ENCODE peak calls at places on chromosome 12, in five cellular contexts. One of them, this sample, is unnamed.

GRCh38 chr12:119153477-119154434 is 25.0 kb upstream of the HSPB8 start:
- DNase-seq in endothelial cell of umbilical vein: peak; percentile 30
- DNase-seq in neuronal stem cell: peak; percentile 87
- DNase-seq in neural progenitor cell: peak; percentile 98
- DNase-seq in heart right ventricle: peak; percentile 41
- DNase-seq in this sample: no peak

GRCh38 chr12:93536766-93537515 is 35.5 kb upstream of the SOCS2 start:
- DNase-seq in endothelial cell of umbilical vein: no peak
- DNase-seq in neuronal stem cell: no peak
- DNase-seq in neural progenitor cell: no peak
- DNase-seq in heart right ventricle: peak; percentile 11
- DNase-seq in this sample: no peak

GRCh38 chr12:93468008-93468371 is 676 bp downstream of the MRPL42 start:
- DNase-seq in endothelial cell of umbilical vein: no peak
- DNase-seq in neuronal stem cell: no peak
- DNase-seq in neural progenitor cell: no peak
- DNase-seq in heart right ventricle: no peak
- DNase-seq in this sample: no peak

GRCh38 chr12:60230103-60230502 is 634.3 kb downstream of the SLC16A7 start:
- DNase-seq in endothelial cell of umbilical vein: no peak
- DNase-seq in neuronal stem cell: no peak
- DNase-seq in neural progenitor cell: no peak
- DNase-seq in heart right ventricle: no peak
- DNase-seq in this sample: no peak

GRCh38 chr12:80761818-80762217 is 45.1 kb downstream of the MYF5 start:
- DNase-seq in endothelial cell of umbilical vein: no peak
- DNase-seq in neuronal stem cell: no peak
- DNase-seq in neural progenitor cell: no peak
- DNase-seq in heart right ventricle: no peak
- DNase-seq in this sample: no peak

GRCh38 chr12:107776171-107776570 is 1.7 kb downstream of the ASCL4 start:
- DNase-seq in endothelial cell of umbilical vein: no peak
- DNase-seq in neuronal stem cell: no peak
- DNase-seq in neural progenitor cell: no peak
- DNase-seq in heart right ventricle: no peak
- DNase-seq in this sample: no peak

GRCh38 chr12:13103391-13104033 is at the start of gene GSG1:
- DNase-seq in endothelial cell of umbilical vein: no peak
- DNase-seq in neuronal stem cell: no peak
- DNase-seq in neural progenitor cell: no peak
- DNase-seq in heart right ventricle: no peak
- DNase-seq in this sample: no peak

GRCh38 chr12:55933158-55933798 is 2.3 kb downstream of the DGKA start:
- DNase-seq in endothelial cell of umbilical vein: peak; percentile 60
- DNase-seq in neuronal stem cell: no peak
- DNase-seq in neural progenitor cell: no peak
- DNase-seq in heart right ventricle: no peak
- DNase-seq in this sample: no peak

GRCh38 chr12:54352022-54352531 is 12.2 kb downstream of the GPR84 start:
- DNase-seq in endothelial cell of umbilical vein: no peak
- DNase-seq in neuronal stem cell: peak; percentile 79
- DNase-seq in neural progenitor cell: peak; percentile 91
- DNase-seq in heart right ventricle: peak; percentile 65
- DNase-seq in this sample: peak; percentile 88

GRCh38 chr12:3365416-3366385 is 125.3 kb upstream of the PRMT8 start:
- DNase-seq in endothelial cell of umbilical vein: no peak
- DNase-seq in neuronal stem cell: peak; percentile 39
- DNase-seq in neural progenitor cell: peak; percentile 80
- DNase-seq in heart right ventricle: no peak
- DNase-seq in this sample: peak; percentile 57

GRCh38 chr12:12722351-12723146 is 5.4 kb downstream of the CDKN1B start:
- DNase-seq in endothelial cell of umbilical vein: peak; percentile 81
- DNase-seq in neuronal stem cell: no peak
- DNase-seq in neural progenitor cell: no peak
- DNase-seq in heart right ventricle: no peak
- DNase-seq in this sample: no peak

GRCh38 chr12:51323966-51324895 is at the start of gene BIN2:
- DNase-seq in endothelial cell of umbilical vein: no peak
- DNase-seq in neuronal stem cell: no peak
- DNase-seq in neural progenitor cell: no peak
- DNase-seq in heart right ventricle: peak; percentile 20
- DNase-seq in this sample: no peak

GRCh38 chr12:27541031-27541719 is 17.2 kb downstream of the PPFIBP1 start:
- DNase-seq in endothelial cell of umbilical vein: no peak
- DNase-seq in neuronal stem cell: no peak
- DNase-seq in neural progenitor cell: peak; percentile 17
- DNase-seq in heart right ventricle: no peak
- DNase-seq in this sample: no peak

GRCh38 chr12:14886271-14886670 is 617 bp upstream of the MGP start:
- DNase-seq in endothelial cell of umbilical vein: no peak
- DNase-seq in neuronal stem cell: no peak
- DNase-seq in neural progenitor cell: no peak
- DNase-seq in heart right ventricle: no peak
- DNase-seq in this sample: no peak

GRCh38 chr12:93292731-93293566 is 84.8 kb upstream of the NUDT4 start:
- DNase-seq in endothelial cell of umbilical vein: no peak
- DNase-seq in neuronal stem cell: no peak
- DNase-seq in neural progenitor cell: peak; percentile 19
- DNase-seq in heart right ventricle: no peak
- DNase-seq in this sample: no peak

GRCh38 chr12:52221912-52222457 is 11.1 kb upstream of the KRT7 start:
- DNase-seq in endothelial cell of umbilical vein: peak; percentile 44
- DNase-seq in neuronal stem cell: peak; percentile 56
- DNase-seq in neural progenitor cell: peak; percentile 87
- DNase-seq in heart right ventricle: no peak
- DNase-seq in this sample: peak; percentile 65

GRCh38 chr12:124768462-124769165 is 95.0 kb downstream of the SCARB1 start:
- DNase-seq in endothelial cell of umbilical vein: no peak
- DNase-seq in neuronal stem cell: no peak
- DNase-seq in neural progenitor cell: no peak
- DNase-seq in heart right ventricle: no peak
- DNase-seq in this sample: peak; percentile 48

GRCh38 chr12:50642035-50642451 is 121.9 kb upstream of the ATF1 start:
- DNase-seq in endothelial cell of umbilical vein: peak; percentile 74
- DNase-seq in neuronal stem cell: no peak
- DNase-seq in neural progenitor cell: no peak
- DNase-seq in heart right ventricle: no peak
- DNase-seq in this sample: no peak

GRCh38 chr12:3436496-3437060 is 54.4 kb upstream of the PRMT8 start:
- DNase-seq in endothelial cell of umbilical vein: no peak
- DNase-seq in neuronal stem cell: no peak
- DNase-seq in neural progenitor cell: no peak
- DNase-seq in heart right ventricle: peak; percentile 21
- DNase-seq in this sample: no peak

GRCh38 chr12:75366629-75367028 is 24.3 kb upstream of the GLIPR1L2 start:
- DNase-seq in endothelial cell of umbilical vein: peak; percentile 2
- DNase-seq in neuronal stem cell: no peak
- DNase-seq in neural progenitor cell: no peak
- DNase-seq in heart right ventricle: no peak
- DNase-seq in this sample: no peak
- H3K9me3 ChIP-seq in endothelial cell of umbilical vein: no peaks in the 10 kb centered on the region
- H3K9me3 ChIP-seq in neuronal stem cell: no peaks in the 10 kb centered on the region
- H3K9me3 ChIP-seq in neural progenitor cell: no peaks in the 10 kb centered on the region
- H3K9me3 ChIP-seq in heart right ventricle: no peaks in the 10 kb centered on the region
- H3K9me3 ChIP-seq in this sample: no peaks in the 10 kb centered on the region

GRCh38 chr12:66662179-66662578 is 16.7 kb downstream of the GRIP1 start:
- DNase-seq in endothelial cell of umbilical vein: no peak
- DNase-seq in neuronal stem cell: no peak
- DNase-seq in neural progenitor cell: no peak
- DNase-seq in heart right ventricle: no peak
- DNase-seq in this sample: no peak
- H3K27ac ChIP-seq in endothelial cell of umbilical vein: no peak overlapping the region
- H3K27ac ChIP-seq in neuronal stem cell: no peak overlapping the region
- H3K27ac ChIP-seq in neural progenitor cell: no peak overlapping the region
- H3K27ac ChIP-seq in heart right ventricle: no peak overlapping the region
- H3K27ac ChIP-seq in this sample: no peak overlapping the region

GRCh38 chr12:131106542-131106941 is 152.8 kb downstream of the ADGRD1 start:
- DNase-seq in endothelial cell of umbilical vein: no peak
- DNase-seq in neuronal stem cell: no peak
- DNase-seq in neural progenitor cell: no peak
- DNase-seq in heart right ventricle: no peak
- DNase-seq in this sample: no peak

GRCh38 chr12:131103614-131104463 is 150.1 kb downstream of the ADGRD1 start:
- DNase-seq in endothelial cell of umbilical vein: no peak
- DNase-seq in neuronal stem cell: peak; percentile 8
- DNase-seq in neural progenitor cell: peak; percentile 47
- DNase-seq in heart right ventricle: no peak
- DNase-seq in this sample: peak; percentile 11

GRCh38 chr12:131105736-131106356 is 152.1 kb downstream of the ADGRD1 start:
- DNase-seq in endothelial cell of umbilical vein: no peak
- DNase-seq in neuronal stem cell: no peak
- DNase-seq in neural progenitor cell: no peak
- DNase-seq in heart right ventricle: no peak
- DNase-seq in this sample: no peak

GRCh38 chr12:131104464-131105350 is 151.0 kb downstream of the ADGRD1 start:
- DNase-seq in endothelial cell of umbilical vein: peak; percentile 28
- DNase-seq in neuronal stem cell: peak; percentile 83
- DNase-seq in neural progenitor cell: peak; percentile 92
- DNase-seq in heart right ventricle: peak; percentile 87
- DNase-seq in this sample: peak; percentile 94

DNA sequence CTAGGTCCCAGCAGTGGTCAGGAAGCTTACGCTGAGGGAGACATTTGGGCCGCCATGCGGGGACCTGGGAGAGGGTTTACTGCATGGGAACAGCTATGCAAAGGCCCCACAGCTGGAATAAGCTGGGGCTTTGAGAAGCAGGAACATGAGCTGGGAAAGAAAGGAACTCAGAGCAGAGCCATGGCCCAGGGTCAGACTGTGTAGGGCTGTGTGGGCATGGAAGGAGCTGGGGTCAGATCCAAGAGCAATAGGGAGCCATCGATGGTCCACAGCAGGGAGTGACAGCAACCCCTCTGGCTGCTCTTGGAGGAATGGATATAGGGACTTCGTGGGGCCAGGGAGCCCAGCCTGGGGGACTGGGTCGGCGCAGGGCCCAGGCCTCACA is 151.6 kb downstream of the ADGRD1 start:
- DNase-seq in endothelial cell of umbilical vein: no peak
- DNase-seq in neuronal stem cell: no peak
- DNase-seq in neural progenitor cell: no peak
- DNase-seq in heart right ventricle: no peak
- DNase-seq in this sample: no peak
- H3K9me3 ChIP-seq in endothelial cell of umbilical vein: no peaks in the 10 kb centered on the region
- H3K9me3 ChIP-seq in neuronal stem cell: no peaks in the 10 kb centered on the region
- H3K9me3 ChIP-seq in neural progenitor cell: no peaks in the 10 kb centered on the region
- H3K9me3 ChIP-seq in heart right ventricle: no peaks in the 10 kb centered on the region
- H3K9me3 ChIP-seq in this sample: no peaks in the 10 kb centered on the region

GRCh38 chr12:109757671-109758265 is 44.1 kb downstream of the FAM222A start:
- DNase-seq in endothelial cell of umbilical vein: no peak
- DNase-seq in neuronal stem cell: no peak
- DNase-seq in neural progenitor cell: no peak
- DNase-seq in heart right ventricle: no peak
- DNase-seq in this sample: no peak

GRCh38 chr12:109760031-109760929 is 46.7 kb downstream of the FAM222A start:
- DNase-seq in endothelial cell of umbilical vein: no peak
- DNase-seq in neuronal stem cell: no peak
- DNase-seq in neural progenitor cell: no peak
- DNase-seq in heart right ventricle: peak; percentile 66
- DNase-seq in this sample: peak; percentile 7

GRCh38 chr12:109759595-109759994 is 46.0 kb downstream of the FAM222A start:
- DNase-seq in endothelial cell of umbilical vein: no peak
- DNase-seq in neuronal stem cell: no peak
- DNase-seq in neural progenitor cell: no peak
- DNase-seq in heart right ventricle: no peak
- DNase-seq in this sample: peak; percentile 5

GRCh38 chr12:109759076-109759420 is 45.4 kb downstream of the FAM222A start:
- DNase-seq in endothelial cell of umbilical vein: no peak
- DNase-seq in neuronal stem cell: no peak
- DNase-seq in neural progenitor cell: no peak
- DNase-seq in heart right ventricle: no peak
- DNase-seq in this sample: peak; percentile 3

DNA sequence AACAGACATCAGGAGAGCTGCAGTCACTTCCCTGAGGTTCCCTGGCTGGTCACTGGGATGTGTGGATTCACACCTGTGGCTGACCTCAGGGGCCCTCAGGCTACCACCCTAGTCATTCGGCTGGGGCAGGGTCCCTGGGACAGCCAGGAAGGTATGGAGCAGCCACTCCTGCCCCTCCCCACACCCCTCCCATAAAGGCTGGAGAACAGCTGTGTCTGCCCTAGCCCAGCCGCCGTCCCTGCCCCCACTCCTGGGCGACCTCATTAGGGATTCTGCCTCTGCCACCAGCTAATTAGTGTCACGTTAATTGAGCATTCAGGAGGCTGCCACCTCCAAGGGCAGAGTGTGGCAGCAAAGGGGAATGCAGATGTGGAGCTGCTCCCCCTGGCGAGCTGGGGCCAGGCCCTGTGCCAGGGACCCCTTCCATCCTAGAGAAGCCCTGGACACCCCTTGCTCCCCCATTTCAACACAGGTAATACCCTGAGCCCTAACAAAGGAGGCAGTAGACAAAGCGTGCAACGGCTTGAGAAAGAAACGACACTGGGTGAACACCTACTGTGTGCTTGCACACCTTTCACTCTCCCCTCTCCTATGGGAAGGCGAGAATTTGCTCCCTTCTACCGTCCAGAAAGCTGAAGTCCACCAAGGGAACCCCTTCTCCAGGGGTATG is 44.9 kb downstream of the FAM222A start:
- DNase-seq in endothelial cell of umbilical vein: no peak
- DNase-seq in neuronal stem cell: no peak
- DNase-seq in neural progenitor cell: no peak
- DNase-seq in heart right ventricle: no peak
- DNase-seq in this sample: peak; percentile 6
- H3K27ac ChIP-seq in endothelial cell of umbilical vein: no peak overlapping the region
- H3K27ac ChIP-seq in neuronal stem cell: peak overlapping the region; percentile 12
- H3K27ac ChIP-seq in neural progenitor cell: no peak overlapping the region
- H3K27ac ChIP-seq in heart right ventricle: no peak overlapping the region
- H3K27ac ChIP-seq in this sample: no peak overlapping the region

DNA sequence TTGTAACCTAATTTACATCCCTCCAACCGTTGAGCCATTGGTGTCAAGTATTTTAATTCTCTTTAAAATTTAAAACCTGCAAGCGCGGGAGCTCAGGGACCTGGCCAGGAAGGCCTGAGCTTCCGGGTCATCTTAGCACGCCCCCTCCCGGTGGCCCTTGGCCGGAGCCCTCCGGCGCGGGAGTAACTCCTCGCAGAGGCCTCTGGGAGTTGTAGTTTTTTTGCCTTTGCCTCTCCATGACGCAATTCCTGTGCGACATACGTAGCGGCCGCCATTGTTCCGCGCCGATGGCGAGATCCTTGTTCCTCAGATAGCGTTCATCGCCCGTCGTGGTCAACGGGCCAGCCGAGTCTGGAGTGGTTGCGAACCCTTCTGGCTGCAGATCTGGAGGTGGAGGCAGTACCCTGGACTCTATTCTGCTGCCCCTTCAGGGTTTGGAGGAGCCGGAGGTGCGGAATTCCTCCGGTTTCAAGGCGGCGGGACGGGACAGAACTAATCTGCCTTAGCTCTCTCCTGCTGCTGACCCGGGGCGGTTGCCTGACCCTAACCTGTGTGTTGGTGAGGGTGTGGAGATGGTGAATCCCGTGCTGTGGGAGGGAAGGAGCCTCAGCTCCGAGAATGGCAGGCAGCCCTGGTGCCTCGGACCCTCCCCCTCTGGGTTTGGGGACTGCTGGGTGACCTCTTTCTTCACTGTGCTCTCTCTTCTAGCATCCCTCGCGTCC is at the start of gene ZNF268:
- DNase-seq in endothelial cell of umbilical vein: peak; percentile 91
- DNase-seq in neuronal stem cell: peak; percentile 93
- DNase-seq in neural progenitor cell: peak; percentile 98
- DNase-seq in heart right ventricle: peak; percentile 95
- DNase-seq in this sample: peak; percentile 96
- H3K9me3 ChIP-seq in endothelial cell of umbilical vein: no peaks in the 10 kb centered on the region
- H3K9me3 ChIP-seq in neuronal stem cell: peaks cover 31% of the 10 kb centered on the region
- H3K9me3 ChIP-seq in neural progenitor cell: peaks cover 32% of the 10 kb centered on the region
- H3K9me3 ChIP-seq in heart right ventricle: peaks cover 19% of the 10 kb centered on the region
- H3K9me3 ChIP-seq in this sample: peaks cover 28% of the 10 kb centered on the region